ENCODE peak calls at places on chromosome 3, in ten cellular contexts. One of them, this sample, is unnamed.

GRCh38 chr3:149120051-149120972 is 9.1 kb upstream of the HPS3 start:
- DNase-seq in mesothelial cell of epicardium: no peak
- DNase-seq in AG04450: peak
- DNase-seq in type B pancreatic cell: no peak
- DNase-seq in H9: no peak
- DNase-seq in esophagus squamous epithelium: no peak
- DNase-seq in body of pancreas: no peak
- DNase-seq in IMR-90: peak
- DNase-seq in RWPE1: peak
- DNase-seq in GM10248: peak
- DNase-seq in this sample: no peak

GRCh38 chr3:160180581-160181216 is 44.5 kb upstream of the C3orf80 start:
- DNase-seq in mesothelial cell of epicardium: no peak
- DNase-seq in AG04450: no peak
- DNase-seq in type B pancreatic cell: peak
- DNase-seq in H9: no peak
- DNase-seq in esophagus squamous epithelium: no peak
- DNase-seq in body of pancreas: no peak
- DNase-seq in IMR-90: no peak
- DNase-seq in RWPE1: no peak
- DNase-seq in GM10248: no peak
- DNase-seq in this sample: no peak

GRCh38 chr3:147797095-147797494 is 387.9 kb downstream of the ZIC1 start:
- DNase-seq in mesothelial cell of epicardium: no peak
- DNase-seq in AG04450: no peak
- DNase-seq in type B pancreatic cell: no peak
- DNase-seq in H9: no peak
- DNase-seq in esophagus squamous epithelium: no peak
- DNase-seq in body of pancreas: no peak
- DNase-seq in IMR-90: no peak
- DNase-seq in RWPE1: no peak
- DNase-seq in GM10248: no peak
- DNase-seq in this sample: no peak

GRCh38 chr3:179336345-179336929 is 11.1 kb upstream of the MFN1 start:
- DNase-seq in mesothelial cell of epicardium: no peak
- DNase-seq in AG04450: no peak
- DNase-seq in type B pancreatic cell: no peak
- DNase-seq in H9: no peak
- DNase-seq in esophagus squamous epithelium: no peak
- DNase-seq in body of pancreas: no peak
- DNase-seq in IMR-90: no peak
- DNase-seq in RWPE1: no peak
- DNase-seq in GM10248: no peak
- DNase-seq in this sample: no peak

GRCh38 chr3:10753964-10754363 is 62.1 kb upstream of the SLC6A11 start:
- DNase-seq in mesothelial cell of epicardium: peak
- DNase-seq in AG04450: no peak
- DNase-seq in type B pancreatic cell: peak
- DNase-seq in H9: peak
- DNase-seq in esophagus squamous epithelium: no peak
- DNase-seq in body of pancreas: peak
- DNase-seq in IMR-90: peak
- DNase-seq in RWPE1: peak
- DNase-seq in GM10248: peak
- DNase-seq in this sample: peak

GRCh38 chr3:112628038-112628437 is 12.9 kb downstream of the CCDC80 start:
- DNase-seq in mesothelial cell of epicardium: no peak
- DNase-seq in AG04450: no peak
- DNase-seq in type B pancreatic cell: no peak
- DNase-seq in H9: no peak
- DNase-seq in esophagus squamous epithelium: no peak
- DNase-seq in body of pancreas: no peak
- DNase-seq in IMR-90: no peak
- DNase-seq in RWPE1: no peak
- DNase-seq in GM10248: no peak
- DNase-seq in this sample: no peak

GRCh38 chr3:188284455-188285212 is 130.7 kb downstream of the LPP start:
- DNase-seq in mesothelial cell of epicardium: no peak
- DNase-seq in AG04450: no peak
- DNase-seq in type B pancreatic cell: no peak
- DNase-seq in H9: no peak
- DNase-seq in esophagus squamous epithelium: no peak
- DNase-seq in body of pancreas: no peak
- DNase-seq in IMR-90: peak
- DNase-seq in RWPE1: no peak
- DNase-seq in GM10248: no peak
- DNase-seq in this sample: no peak

GRCh38 chr3:150078983-150079739 is 108.5 kb upstream of the PFN2 start:
- DNase-seq in mesothelial cell of epicardium: no peak
- DNase-seq in AG04450: peak
- DNase-seq in type B pancreatic cell: no peak
- DNase-seq in H9: no peak
- DNase-seq in esophagus squamous epithelium: no peak
- DNase-seq in body of pancreas: peak
- DNase-seq in IMR-90: peak
- DNase-seq in RWPE1: peak
- DNase-seq in GM10248: no peak
- DNase-seq in this sample: no peak

GRCh38 chr3:10383850-10384248 is 62.9 kb upstream of the SEC13 start:
- DNase-seq in mesothelial cell of epicardium: no peak
- DNase-seq in AG04450: no peak
- DNase-seq in type B pancreatic cell: no peak
- DNase-seq in H9: no peak
- DNase-seq in esophagus squamous epithelium: no peak
- DNase-seq in body of pancreas: no peak
- DNase-seq in IMR-90: no peak
- DNase-seq in RWPE1: no peak
- DNase-seq in GM10248: no peak
- DNase-seq in this sample: no peak

GRCh38 chr3:71101014-71101413 is 482.5 kb downstream of the FOXP1 start:
- DNase-seq in mesothelial cell of epicardium: no peak
- DNase-seq in AG04450: no peak
- DNase-seq in type B pancreatic cell: no peak
- DNase-seq in H9: no peak
- DNase-seq in esophagus squamous epithelium: no peak
- DNase-seq in body of pancreas: no peak
- DNase-seq in IMR-90: peak
- DNase-seq in RWPE1: peak
- DNase-seq in GM10248: no peak
- DNase-seq in this sample: no peak

DNA sequence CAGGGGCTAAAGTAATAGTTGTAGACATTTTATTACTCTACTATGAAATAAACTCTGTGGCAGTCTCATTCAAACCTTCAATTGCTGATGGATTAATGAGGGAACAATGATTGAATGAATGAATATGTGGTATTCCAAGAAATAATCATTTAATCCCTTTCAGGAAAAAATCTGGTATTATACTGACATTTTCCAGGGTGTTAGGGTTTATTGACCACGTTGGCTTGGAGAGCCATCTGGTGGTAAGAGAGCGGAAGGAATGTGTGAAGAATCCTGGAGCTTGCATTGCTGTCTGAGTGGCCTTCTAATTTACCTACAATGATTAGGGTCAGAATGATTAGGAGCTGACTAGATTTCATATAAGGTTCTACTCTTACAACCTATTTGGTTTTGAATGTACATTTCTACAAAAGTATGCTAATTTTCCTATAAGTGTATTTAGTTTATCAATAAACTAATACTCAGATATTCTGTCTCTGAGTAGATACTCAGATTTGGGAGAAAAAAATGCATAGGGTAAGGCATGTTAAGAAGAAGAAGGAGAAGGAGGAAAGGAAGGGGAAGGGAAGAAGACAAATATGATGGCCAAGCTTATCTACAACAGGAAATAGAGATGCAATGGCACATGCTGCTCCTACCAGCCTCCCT is 249.9 kb downstream of the ROBO1 start:
- DNase-seq in mesothelial cell of epicardium: no peak
- DNase-seq in AG04450: no peak
- DNase-seq in type B pancreatic cell: no peak
- DNase-seq in H9: no peak
- DNase-seq in esophagus squamous epithelium: no peak
- DNase-seq in body of pancreas: peak
- DNase-seq in IMR-90: peak
- DNase-seq in RWPE1: no peak
- DNase-seq in GM10248: no peak
- DNase-seq in this sample: no peak
- TF ChIP-seq CTCF in mesothelial cell of epicardium: peak
- TF ChIP-seq CTCF in AG04450: peak
- TF ChIP-seq CTCF in type B pancreatic cell: peak
- TF ChIP-seq CTCF in H9: peak
- TF ChIP-seq CTCF in esophagus squamous epithelium: peak
- TF ChIP-seq CTCF in body of pancreas: peak
- TF ChIP-seq CTCF in IMR-90: peak
- TF ChIP-seq CTCF in RWPE1: peak
- TF ChIP-seq CTCF in GM10248: peak
- TF ChIP-seq CTCF in this sample: peak

DNA sequence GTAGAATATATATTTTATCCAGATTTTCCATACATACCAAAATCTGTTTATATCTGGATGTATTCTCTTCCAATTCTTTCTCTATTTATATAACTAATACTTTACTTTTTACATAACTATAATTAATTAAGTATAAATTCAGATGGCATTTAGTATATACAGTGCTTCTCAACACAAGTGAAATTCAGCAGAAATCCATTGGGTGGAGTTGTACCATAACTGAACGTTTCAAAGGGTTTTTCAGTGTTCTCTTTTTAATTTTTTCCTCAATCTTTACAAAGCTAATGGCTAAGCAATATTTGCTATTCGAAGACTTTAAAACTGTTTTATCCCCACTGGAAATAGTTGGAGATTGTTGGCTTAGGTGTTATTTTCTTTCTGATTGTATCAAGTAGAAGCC is 13.9 kb upstream of the ZBBX start:
- DNase-seq in mesothelial cell of epicardium: no peak
- DNase-seq in AG04450: no peak
- DNase-seq in type B pancreatic cell: no peak
- DNase-seq in H9: no peak
- DNase-seq in esophagus squamous epithelium: no peak
- DNase-seq in body of pancreas: no peak
- DNase-seq in IMR-90: no peak
- DNase-seq in RWPE1: no peak
- DNase-seq in GM10248: no peak
- DNase-seq in this sample: no peak
- TF ChIP-seq CTCF in mesothelial cell of epicardium: no peak
- TF ChIP-seq CTCF in AG04450: no peak
- TF ChIP-seq CTCF in type B pancreatic cell: peak
- TF ChIP-seq CTCF in H9: peak
- TF ChIP-seq CTCF in esophagus squamous epithelium: no peak
- TF ChIP-seq CTCF in body of pancreas: peak
- TF ChIP-seq CTCF in IMR-90: no peak
- TF ChIP-seq CTCF in RWPE1: no peak
- TF ChIP-seq CTCF in GM10248: no peak
- TF ChIP-seq CTCF in this sample: peak

GRCh38 chr3:120559228-120560061 is 36.7 kb upstream of the NDUFB4 start:
- DNase-seq in mesothelial cell of epicardium: peak
- DNase-seq in AG04450: peak
- DNase-seq in type B pancreatic cell: no peak
- DNase-seq in H9: peak
- DNase-seq in esophagus squamous epithelium: no peak
- DNase-seq in body of pancreas: no peak
- DNase-seq in IMR-90: peak
- DNase-seq in RWPE1: peak
- DNase-seq in GM10248: no peak
- DNase-seq in this sample: peak
- TF ChIP-seq CTCF in mesothelial cell of epicardium: peak
- TF ChIP-seq CTCF in AG04450: no peak
- TF ChIP-seq CTCF in type B pancreatic cell: no peak
- TF ChIP-seq CTCF in H9: peak
- TF ChIP-seq CTCF in esophagus squamous epithelium: no peak
- TF ChIP-seq CTCF in body of pancreas: no peak
- TF ChIP-seq CTCF in IMR-90: no peak
- TF ChIP-seq CTCF in RWPE1: no peak
- TF ChIP-seq CTCF in GM10248: no peak
- TF ChIP-seq CTCF in this sample: no peak

DNA sequence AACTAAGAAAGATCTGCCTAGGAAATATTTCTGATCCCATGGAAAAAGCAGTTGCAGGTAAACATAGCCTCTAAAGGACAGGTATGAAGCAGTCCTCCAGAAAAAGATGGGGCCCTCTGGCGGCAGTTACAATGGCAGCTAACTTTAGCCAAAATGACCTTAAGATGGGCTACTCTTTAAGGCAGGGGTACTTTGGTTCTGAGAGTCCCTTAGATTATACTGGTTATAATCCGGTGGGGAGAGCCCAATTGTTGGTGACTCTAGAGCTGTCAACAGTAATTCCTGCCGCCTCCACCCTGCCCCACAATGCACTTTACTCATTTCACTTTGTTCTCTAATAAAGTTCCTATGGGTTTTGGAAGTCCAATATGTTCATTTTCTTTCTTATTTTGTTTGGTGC is 412.8 kb upstream of the WNT5A start:
- DNase-seq in mesothelial cell of epicardium: no peak
- DNase-seq in AG04450: no peak
- DNase-seq in type B pancreatic cell: no peak
- DNase-seq in H9: peak
- DNase-seq in esophagus squamous epithelium: no peak
- DNase-seq in body of pancreas: peak
- DNase-seq in IMR-90: no peak
- DNase-seq in RWPE1: peak
- DNase-seq in GM10248: peak
- DNase-seq in this sample: no peak
- TF ChIP-seq CTCF in mesothelial cell of epicardium: no peak
- TF ChIP-seq CTCF in AG04450: peak
- TF ChIP-seq CTCF in type B pancreatic cell: peak
- TF ChIP-seq CTCF in H9: peak
- TF ChIP-seq CTCF in esophagus squamous epithelium: no peak
- TF ChIP-seq CTCF in body of pancreas: peak
- TF ChIP-seq CTCF in IMR-90: peak
- TF ChIP-seq CTCF in RWPE1: peak
- TF ChIP-seq CTCF in GM10248: peak
- TF ChIP-seq CTCF in this sample: peak

DNA sequence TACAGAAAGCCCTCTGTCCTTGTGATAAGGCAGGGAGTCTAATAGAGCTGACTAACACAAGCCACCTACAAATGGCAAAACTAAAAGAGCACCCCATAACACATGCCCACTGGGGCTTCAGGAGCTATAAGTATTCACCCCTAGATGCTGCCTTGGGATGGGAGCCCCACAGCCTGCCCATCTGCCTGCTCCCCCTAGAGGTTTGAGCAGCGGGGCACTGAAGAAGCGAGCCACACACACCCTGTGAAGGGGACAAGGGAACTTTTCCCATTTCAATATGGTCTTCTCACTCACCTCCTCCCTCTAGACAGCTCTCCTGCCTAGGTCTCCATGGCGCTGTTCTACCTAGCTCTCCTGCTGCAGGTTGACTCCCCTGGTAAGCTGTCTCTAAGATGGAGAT is 261.0 kb downstream of the SHQ1 start:
- DNase-seq in mesothelial cell of epicardium: no peak
- DNase-seq in AG04450: no peak
- DNase-seq in type B pancreatic cell: no peak
- DNase-seq in H9: no peak
- DNase-seq in esophagus squamous epithelium: no peak
- DNase-seq in body of pancreas: no peak
- DNase-seq in IMR-90: no peak
- DNase-seq in RWPE1: no peak
- DNase-seq in GM10248: no peak
- DNase-seq in this sample: no peak
- TF ChIP-seq CTCF in mesothelial cell of epicardium: no peak
- TF ChIP-seq CTCF in AG04450: no peak
- TF ChIP-seq CTCF in type B pancreatic cell: no peak
- TF ChIP-seq CTCF in H9: peak
- TF ChIP-seq CTCF in esophagus squamous epithelium: no peak
- TF ChIP-seq CTCF in body of pancreas: no peak
- TF ChIP-seq CTCF in IMR-90: no peak
- TF ChIP-seq CTCF in RWPE1: no peak
- TF ChIP-seq CTCF in GM10248: peak
- TF ChIP-seq CTCF in this sample: no peak